ENCODE peak calls at places on chromosomes 4 and X, in nine cellular contexts. Y is type B pancreatic cell, W is WTC11, J is Peyer's patch, I is MM.1S, V is AG09309, S is BJ, L is tibial nerve, T is upper lobe of left lung. M is an unnamed sample.

GRCh38 chr4:26139310-26139924 is 181.4 kb upstream of the RBPJ start:
- DNase-seq in Y (no peak), W (peak; percentile 13), J (no peak), I (no peak), V (no peak), S (no peak), L (no peak), T (no peak), M (no peak)

GRCh38 chr4:159925770-159926169 is 822.9 kb downstream of the RAPGEF2 start:
- DNase-seq in Y (no peak), W (no peak), J (no peak), I (no peak), V (no peak), S (no peak), L (no peak), T (no peak), M (no peak)

GRCh38 chrX:111519215-111519614 is 7.8 kb downstream of the SERTM2 start:
- DNase-seq in Y (no peak), W (no peak), J (no peak), I (peak; percentile 56), V (no peak), S (no peak), L (no peak), T (no peak), M (peak; percentile 1)

GRCh38 chr4:182478475-182478874 is 235.3 kb downstream of the TENM3 start:
- DNase-seq in Y (no peak), W (no peak), J (no peak), I (peak; percentile 76), V (peak; percentile 3), S (no peak), L (no peak), T (no peak), M (peak; percentile 50)

GRCh38 chr4:130080872-130081451 is 985.0 kb downstream of the C4orf33 start:
- DNase-seq in Y (no peak), W (no peak), J (no peak), I (no peak), V (no peak), S (no peak), L (no peak), T (no peak), M (no peak)

GRCh38 chrX:140664939-140665338 is 44.6 kb upstream of the LINC00632 start:
- DNase-seq in Y (no peak), W (no peak), J (no peak), I (peak; percentile 31), V (no peak), S (no peak), L (no peak), T (no peak), M (peak; percentile 33)

GRCh38 chr4:88752754-88753153 is 55.1 kb upstream of the NAP1L5 start:
- DNase-seq in Y (no peak), W (no peak), J (no peak), I (no peak), V (no peak), S (no peak), L (no peak), T (no peak), M (no peak)

GRCh38 chrX:41452565-41452964 is 5.4 kb downstream of the NYX start:
- DNase-seq in Y (no peak), W (no peak), J (no peak), I (no peak), V (no peak), S (no peak), L (no peak), T (no peak), M (peak; percentile 9)

GRCh38 chrX:65451663-65452062 is 82.9 kb downstream of the LAS1L start:
- DNase-seq in Y (no peak), W (no peak), J (no peak), I (peak; percentile 63), V (no peak), S (no peak), L (no peak), T (no peak), M (peak; percentile 18)

GRCh38 chrX:71420686-71421085 is 54.5 kb downstream of the TAF1 start:
- DNase-seq in Y (no peak), W (peak; percentile 30), J (no peak), I (no peak), V (no peak), S (no peak), L (no peak), T (no peak), M (no peak)

GRCh38 chrX:153216926-153217325 is 37.8 kb downstream of the MAGEA1 start:
- DNase-seq in Y (no peak), W (no peak), J (no peak), I (no peak), V (no peak), S (no peak), L (no peak), T (no peak), M (no peak)

GRCh38 chrX:20796450-20796849 is 529.7 kb upstream of the RPS6KA3 start:
- DNase-seq in Y (no peak), W (no peak), J (no peak), I (no peak), V (no peak), S (no peak), L (no peak), T (no peak), M (no peak)

GRCh38 chr4:67603310-67604028 is 44.9 kb downstream of the STAP1 start:
- DNase-seq in Y (no peak), W (no peak), J (no peak), I (no peak), V (no peak), S (no peak), L (no peak), T (no peak), M (no peak)

GRCh38 chrX:53356186-53356585 is 66.3 kb downstream of the SMC1A start:
- DNase-seq in Y (no peak), W (peak; percentile 56), J (no peak), I (no peak), V (no peak), S (no peak), L (no peak), T (no peak), M (no peak)

GRCh38 chrX:154409222-154409871 is at the start of gene DNASE1L1:
- DNase-seq in Y (no peak), W (peak; percentile 90), J (peak; percentile 88), I (peak; percentile 69), V (peak; percentile 32), S (peak; percentile 42), L (peak; percentile 52), T (peak; percentile 92), M (peak; percentile 76)

GRCh38 chr4:141759796-141760425 is 123.5 kb downstream of the IL15 start:
- DNase-seq in Y (no peak), W (no peak), J (no peak), I (no peak), V (no peak), S (no peak), L (no peak), T (no peak), M (peak; percentile 39)

GRCh38 chr4:151407466-151408379 is 1.3 kb upstream of the FHIP1A start:
- DNase-seq in Y (no peak), W (peak; percentile 22), J (peak; percentile 67), I (peak; percentile 95), V (no peak), S (no peak), L (no peak), T (peak; percentile 65), M (peak; percentile 43)

GRCh38 chr4:28248269-28248668 is 1387.6 kb downstream of the STIM2 start:
- DNase-seq in Y (no peak), W (no peak), J (no peak), I (no peak), V (no peak), S (no peak), L (no peak), T (no peak), M (no peak)

GRCh38 chrX:7270018-7270417 is 122.1 kb upstream of the PUDP start:
- DNase-seq in Y (no peak), W (no peak), J (no peak), I (no peak), V (peak; percentile 31), S (peak; percentile 23), L (no peak), T (no peak), M (peak; percentile 78)

DNA sequence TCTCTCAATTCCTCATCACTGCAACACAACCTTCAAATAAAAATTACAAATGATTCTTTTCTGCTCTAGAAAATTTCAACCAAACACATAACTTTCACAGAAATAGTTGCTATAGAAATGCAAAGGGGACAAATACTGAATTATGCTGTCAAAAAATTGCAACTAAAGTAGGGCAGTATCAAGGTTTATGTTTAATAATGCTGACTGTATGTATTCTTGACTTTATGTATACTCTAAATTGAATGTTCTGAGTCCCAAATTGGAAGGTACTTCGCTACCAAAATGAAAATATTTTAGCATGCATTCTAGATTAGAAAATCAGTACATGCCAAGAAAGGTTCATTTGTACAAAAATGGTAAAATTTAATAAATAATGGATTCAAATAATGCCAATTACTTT is 237.3 kb upstream of the TET2 start:
- DNase-seq in Y (no peak), W (no peak), J (no peak), I (no peak), V (no peak), S (no peak), L (no peak), T (no peak), M (no peak)
- TF ChIP-seq CTCF in Y (no peak), W (no peak), J (no peak), I (no peak), V (no peak), S (no peak), L (no peak), T (no peak), M (no peak)

GRCh38 chr4:152779513-152780266 is at the start of the genes ARFIP1 and TIGD4:
- DNase-seq in Y (peak; percentile 98), W (peak; percentile 99), J (peak; percentile 98), I (peak; percentile 97), V (peak; percentile 83), S (peak; percentile 80), L (peak; percentile 93), T (peak; percentile 98), M (peak; percentile 96)
- TF ChIP-seq CTCF in Y (peak; percentile 32), W (no peak), J (no peak), I (peak; percentile 46), V (no peak), S (peak; percentile 22), L (peak; percentile 18), T (no peak), M (peak; percentile 24)

GRCh38 chrX:128106630-128107029 is 54.4 kb upstream of the ACTRT1 start:
- DNase-seq in Y (no peak), W (peak; percentile 10), J (no peak), I (peak; percentile 46), V (no peak), S (no peak), L (no peak), T (no peak), M (no peak)
- TF ChIP-seq CTCF in Y (peak; percentile 77), W (peak; percentile 18), J (no peak), I (peak; percentile 48), V (no peak), S (no peak), L (no peak), T (no peak), M (no peak)

GRCh38 chr4:185637162-185637875 is 102.0 kb upstream of the PDLIM3 start:
- DNase-seq in Y (no peak), W (no peak), J (no peak), I (no peak), V (no peak), S (no peak), L (no peak), T (peak; percentile 80), M (no peak)

GRCh38 chr4:185638093-185638492 is 102.8 kb upstream of the PDLIM3 start:
- DNase-seq in Y (no peak), W (no peak), J (no peak), I (no peak), V (no peak), S (no peak), L (no peak), T (no peak), M (no peak)

GRCh38 chr4:185638548-185639301 is 103.4 kb upstream of the PDLIM3 start:
- DNase-seq in Y (no peak), W (peak; percentile 39), J (no peak), I (no peak), V (no peak), S (no peak), L (no peak), T (no peak), M (peak; percentile 7)

GRCh38 chr4:185634066-185634652 is 98.9 kb upstream of the PDLIM3 start:
- DNase-seq in Y (no peak), W (no peak), J (no peak), I (peak; percentile 49), V (no peak), S (no peak), L (no peak), T (no peak), M (no peak)
- TF ChIP-seq CTCF in Y (peak; percentile 83), W (peak; percentile 80), J (no peak), I (peak; percentile 67), V (peak; percentile 35), S (peak; percentile 43), L (no peak), T (no peak), M (peak; percentile 50)

M was measured in AG10803.